ENCODE peak calls at places on chromosomes 13 and 19, in four cellular contexts. R is iPS DF 6.9, Z is A673, S is ascending aorta. Q is an unnamed sample. For H3K4me1 and H3K27me3, the result is how much of the 10 kb centered on the place peaks cover.

GRCh38 chr19:14375582-14376291 is 5.5 kb upstream of the ADGRE5 start:
- DNase-seq in R (no peak), Z (no peak), S (peak), Q (no peak)

GRCh38 chr19:37218592-37218935 is 550 bp downstream of the ZNF383 start:
- DNase-seq in S (no peak), R (no peak), Z (no peak), Q (no peak)

GRCh38 chr13:29693297-29693945 is 97.9 kb upstream of the SLC7A1 start:
- DNase-seq in R (no peak), S (no peak), Z (no peak), Q (no peak)

GRCh38 chr13:38821753-38822551 is 135.1 kb downstream of the FREM2 start:
- DNase-seq in S (no peak), Z (peak), R (no peak), Q (no peak)

GRCh38 chr13:99501952-99502310 is 659 bp downstream of the TM9SF2 start:
- DNase-seq in S (no peak), R (no peak), Z (peak), Q (peak)

GRCh38 chr13:109989686-109990085 is 203.3 kb upstream of the IRS2 start:
- DNase-seq in S (no peak), R (no peak), Z (no peak), Q (no peak)

GRCh38 chr19:51777570-51778460 is 16.8 kb downstream of the FPR2 start:
- DNase-seq in Z (peak), S (peak), R (peak), Q (no peak)

GRCh38 chr13:30159446-30159839 is 147.9 kb downstream of the KATNAL1 start:
- DNase-seq in Z (no peak), S (no peak), R (no peak), Q (no peak)

GRCh38 chr13:112961457-112962369 is 7.3 kb upstream of the MCF2L start:
- DNase-seq in R (no peak), S (no peak), Z (no peak), Q (no peak)

GRCh38 chr19:41351339-41352245 is 2.1 kb downstream of the TGFB1 start:
- DNase-seq in R (no peak), Z (no peak), S (peak), Q (peak)

GRCh38 chr13:93244141-93244917 is 17.7 kb downstream of the GPC6 start:
- DNase-seq in S (peak), Z (peak), R (no peak), Q (no peak)

GRCh38 chr19:597406-598315 is 8.0 kb downstream of the HCN2 start:
- DNase-seq in R (no peak), S (no peak), Z (no peak), Q (no peak)

GRCh38 chr13:30019648-30020626 is 169.5 kb upstream of the UBL3 start:
- DNase-seq in R (no peak), Z (peak), S (no peak), Q (no peak)

GRCh38 chr19:52231154-52231565 is 38.2 kb upstream of the ZNF766 start:
- DNase-seq in Z (no peak), R (no peak), S (no peak), Q (no peak)

GRCh38 chr13:46119883-46120614 is 15.2 kb upstream of the CPB2 start:
- DNase-seq in R (peak), Z (peak), S (no peak), Q (no peak)

GRCh38 chr19:50835785-50836542 is 2.6 kb upstream of the KLK15 start:
- DNase-seq in Z (peak), R (no peak), S (no peak), Q (peak)

GRCh38 chr13:105276571-105276970 is 1258.9 kb downstream of the EFNB2 start:
- DNase-seq in R (no peak), S (no peak), Z (no peak), Q (no peak)

GRCh38 chr13:100139822-100140221 is 50.9 kb downstream of the PCCA start:
- DNase-seq in R (no peak), S (no peak), Z (no peak), Q (no peak)

GRCh38 chr13:44620057-44620456 is 43.9 kb upstream of the TSC22D1 start:
- DNase-seq in S (no peak), Z (no peak), R (no peak), Q (no peak)

GRCh38 chr13:26295812-26296211 is 41.9 kb downstream of the CDK8 start:
- DNase-seq in R (no peak), S (no peak), Z (no peak), Q (no peak)

GRCh38 chr19:50313812-50314536 is 15.2 kb downstream of the KCNC3 start:
- DNase-seq in R (no peak), S (no peak), Z (no peak), Q (no peak)

DNA sequence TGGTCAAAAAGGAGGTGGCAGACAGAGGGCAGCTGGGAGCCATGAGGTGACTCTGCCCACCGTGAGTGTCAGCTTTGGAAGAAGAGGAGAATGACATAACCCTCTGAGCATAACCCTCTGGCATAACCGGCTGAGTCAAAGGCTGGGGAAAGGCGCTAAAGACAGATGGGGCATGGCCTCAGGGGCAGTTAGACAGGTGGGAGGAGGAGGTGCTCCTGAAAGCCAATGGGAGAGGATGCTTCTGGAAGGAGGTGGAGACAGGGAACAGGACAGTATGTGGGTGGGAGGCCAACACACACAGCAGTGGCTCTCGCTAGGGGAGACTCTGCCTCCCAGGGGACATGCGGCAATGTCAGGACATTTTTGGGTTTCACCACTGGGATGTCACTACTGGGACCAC is 17.1 kb downstream of the ELAVL1 start:
- DNase-seq in S (no peak), Z (no peak), R (no peak), Q (no peak)
- H3K4me1 ChIP-seq in S (under half), Z (under half), R (under half), Q (under half)

DNA sequence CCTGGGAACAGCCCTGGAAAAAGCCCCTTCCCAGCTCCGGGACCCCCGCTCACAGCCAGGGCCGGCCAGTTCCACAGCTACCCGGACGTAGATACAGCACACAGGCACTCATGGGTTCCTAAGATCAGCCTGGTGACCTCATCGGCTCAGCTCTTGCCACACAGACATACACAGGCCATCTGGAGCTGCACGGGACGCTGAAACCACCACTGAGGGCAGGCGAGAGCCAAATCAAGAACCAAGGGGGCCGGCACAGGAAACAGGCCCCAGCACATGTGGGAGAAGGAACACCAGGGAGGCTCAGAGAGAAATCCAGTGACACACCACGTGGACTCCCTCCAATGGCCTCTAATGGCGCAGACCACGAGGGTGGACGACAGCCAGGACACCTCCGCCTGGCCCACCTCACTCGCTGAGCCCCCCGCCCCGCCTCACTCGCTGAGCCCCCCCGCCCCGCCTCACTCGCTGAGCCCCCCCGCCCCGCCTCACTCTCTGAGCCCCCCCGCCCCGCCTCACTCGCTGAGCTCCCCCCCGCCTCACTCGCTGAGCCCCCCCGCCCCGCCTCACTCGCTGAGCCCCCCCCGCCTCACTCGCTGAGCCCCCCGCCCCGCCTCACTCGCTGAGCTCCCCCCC is 69.7 kb upstream of the C13orf46 start:
- DNase-seq in Z (peak), S (peak), R (no peak), Q (no peak)
- H3K4me3 ChIP-seq in Z (no peak), S (no peak), R (no peak), Q (no peak)

GRCh38 chr19:32224371-32225244 is 120.8 kb upstream of the ZNF507 start:
- DNase-seq in S (no peak), R (peak), Z (peak), Q (peak)

GRCh38 chr19:32222594-32222993 is 122.8 kb upstream of the ZNF507 start:
- DNase-seq in S (no peak), R (no peak), Z (no peak), Q (no peak)

GRCh38 chr19:32220951-32221350 is 124.5 kb upstream of the ZNF507 start:
- DNase-seq in Z (no peak), S (no peak), R (no peak), Q (no peak)

GRCh38 chr19:32223595-32224370 is 121.6 kb upstream of the ZNF507 start:
- DNase-seq in R (no peak), Z (no peak), S (no peak), Q (no peak)

DNA sequence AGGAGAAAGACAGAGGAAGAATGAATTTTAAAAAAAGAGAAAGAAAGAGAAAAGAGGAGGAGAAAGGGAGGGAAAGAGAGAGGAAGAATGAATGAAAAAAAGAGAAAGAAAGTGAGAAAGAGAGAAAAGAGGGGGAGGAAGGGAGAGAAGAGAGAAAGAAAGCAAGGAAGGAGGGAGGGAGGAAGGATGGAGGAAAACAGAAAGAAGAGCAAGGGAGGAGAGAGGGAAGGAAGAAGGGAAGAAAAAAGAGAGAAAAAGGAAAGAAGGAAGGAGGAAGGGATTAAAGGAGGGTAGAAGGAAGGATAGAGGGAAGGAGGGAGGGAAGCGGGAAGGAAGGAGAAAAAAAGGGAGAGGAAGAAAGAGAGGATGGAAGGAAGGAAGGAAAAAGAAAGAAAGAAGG is 122.3 kb upstream of the ZNF507 start:
- DNase-seq in S (no peak), R (no peak), Z (no peak), Q (no peak)
- H3K27me3 ChIP-seq in S (under half), R (under half), Z (under half), Q (under half)

GRCh38 chr19:11025006-11025405 is 64.2 kb downstream of the SMARCA4 start:
- DNase-seq in S (no peak), R (no peak), Z (no peak), Q (no peak)

GRCh38 chr19:11028146-11028545 is 61.1 kb upstream of the LDLR start:
- DNase-seq in Z (no peak), R (no peak), S (no peak), Q (no peak)

GRCh38 chr19:11025445-11025844 is 63.8 kb upstream of the LDLR start:
- DNase-seq in R (no peak), Z (no peak), S (no peak), Q (no peak)

GRCh38 chr19:11025997-11026396 is 63.3 kb upstream of the LDLR start:
- DNase-seq in S (no peak), Z (no peak), R (no peak), Q (no peak)

DNA sequence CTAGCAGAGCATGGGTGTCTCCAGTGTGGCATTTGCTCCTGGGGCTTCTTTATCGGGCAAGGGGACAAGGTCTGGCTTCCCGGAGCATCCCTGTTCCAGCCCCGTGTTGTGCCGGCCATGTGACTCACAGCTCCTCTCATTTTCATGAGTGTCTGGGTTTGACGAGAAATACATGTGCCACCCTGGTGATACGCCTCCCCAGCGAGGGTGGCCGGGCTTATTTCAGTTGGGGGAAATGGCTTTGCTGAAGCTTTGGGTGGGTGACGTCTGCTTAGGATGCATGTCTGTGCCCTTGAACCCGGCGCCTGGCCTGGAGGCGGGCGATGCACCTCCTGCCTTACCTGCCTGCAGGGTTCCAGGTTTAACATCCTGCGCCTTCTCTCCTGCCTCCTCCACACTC is 61.9 kb upstream of the LDLR start:
- DNase-seq in R (no peak), S (no peak), Z (no peak), Q (no peak)
- H3K4me1 ChIP-seq in R (under half), S (under half), Z (under half), Q (under half)

GRCh38 chr13:108225440-108225839 is 7.2 kb downstream of the ABHD13 start:
- DNase-seq in R (no peak), Z (no peak), S (no peak), Q (peak)
- H3K4me3 ChIP-seq in R (no peak), Z (no peak), S (no peak), Q (peak)

GRCh38 chr19:48395499-48395898 is 2.0 kb downstream of the GRIN2D start:
- DNase-seq in R (no peak), S (no peak), Z (no peak), Q (no peak)
- H3K27me3 ChIP-seq in R (under half), S (under half), Z (under half), Q (under half)

Q was measured in CD4-positive, CD25-positive, alpha-beta regulatory T cell.